ENCODE peak calls at places on chromosomes 6 and 20, in nine cellular contexts. L is upper lobe of right lung; T is CD8-positive, alpha-beta T cell; Q is heart right ventricle; X is A549; Y is neural progenitor cell; J is IMR-90; Z is fibroblast of lung; A is naive thymus-derived CD4-positive, alpha-beta T cell. D is an unnamed sample.

GRCh38 chr6:24492475-24492874 is 2.3 kb upstream of the ALDH5A1 start:
- DNase-seq in Q (no peak), A (no peak), Y (peak), T (no peak), Z (no peak), L (no peak), X (no peak), J (peak), D (no peak)

GRCh38 chr6:58290177-58290576 is 972.7 kb downstream of the PRIM2 start:
- DNase-seq in Y (no peak), A (no peak), Z (no peak), Q (no peak), L (no peak), X (no peak), J (no peak), T (no peak), D (no peak)

GRCh38 chr20:53332022-53332824 is 261.4 kb downstream of the ZNF217 start:
- DNase-seq in Y (no peak), J (no peak), Z (no peak), Q (no peak), L (no peak), X (no peak), T (no peak), A (no peak), D (no peak)

GRCh38 chr6:2351807-2352431 is 106.5 kb upstream of the GMDS start:
- DNase-seq in X (no peak), Q (no peak), Y (no peak), A (no peak), Z (peak), L (no peak), T (no peak), J (peak), D (peak)

GRCh38 chr6:46521464-46521971 is 30.3 kb upstream of the RCAN2 start:
- DNase-seq in Z (peak), Y (no peak), L (no peak), T (no peak), X (no peak), A (no peak), Q (no peak), J (peak), D (no peak)

GRCh38 chr6:75751443-75751842 is 2.4 kb downstream of the MYO6 start:
- DNase-seq in Q (no peak), L (no peak), X (no peak), Y (no peak), Z (peak), T (no peak), J (peak), A (no peak), D (peak)

GRCh38 chr6:130893277-130893676 is 66.1 kb downstream of the SMLR1 start:
- DNase-seq in Q (no peak), T (no peak), X (no peak), Z (no peak), L (no peak), A (no peak), Y (no peak), J (no peak), D (no peak)

GRCh38 chr6:44528716-44529115 is 141.2 kb downstream of the CDC5L start:
- DNase-seq in Y (no peak), Z (no peak), A (no peak), T (no peak), L (no peak), Q (no peak), X (no peak), J (no peak), D (no peak)

GRCh38 chr20:25361287-25361683 is 29.4 kb downstream of the ABHD12 start:
- DNase-seq in J (peak), L (no peak), T (no peak), X (no peak), Y (no peak), Z (no peak), Q (no peak), A (no peak), D (no peak)

GRCh38 chr6:12113190-12113578 is 101.1 kb downstream of the HIVEP1 start:
- DNase-seq in Q (no peak), Z (peak), L (no peak), T (no peak), J (peak), X (no peak), Y (no peak), A (no peak), D (peak)

GRCh38 chr6:13814938-13815575 is 700 bp upstream of the MCUR1 start:
- DNase-seq in L (no peak), T (no peak), A (no peak), X (no peak), Q (no peak), Y (no peak), Z (peak), J (no peak), D (no peak)

GRCh38 chr6:20875369-20875963 is 341.2 kb downstream of the CDKAL1 start:
- DNase-seq in X (no peak), T (no peak), Q (no peak), Y (peak), A (no peak), L (no peak), Z (peak), J (peak), D (peak)

GRCh38 chr20:41299899-41300298 is 17.6 kb downstream of the ZHX3 start:
- DNase-seq in A (no peak), Y (no peak), T (no peak), L (no peak), X (no peak), Q (no peak), J (no peak), Z (no peak), D (no peak)
- H3K4me3 ChIP-seq in A (no peak), Y (no peak), T (no peak), L (no peak), X (no peak), Q (no peak), J (no peak), Z (no peak), D (no peak)

GRCh38 chr6:71481801-71482200 is 193.2 kb downstream of the OGFRL1 start:
- DNase-seq in L (no peak), Y (no peak), X (no peak), T (no peak), Z (no peak), Q (no peak), J (no peak), A (no peak), D (no peak)
- H3K27ac ChIP-seq in L (peak), Y (no peak), X (no peak), T (no peak), Z (no peak), Q (no peak), J (no peak), A (no peak), D (no peak)

DNA sequence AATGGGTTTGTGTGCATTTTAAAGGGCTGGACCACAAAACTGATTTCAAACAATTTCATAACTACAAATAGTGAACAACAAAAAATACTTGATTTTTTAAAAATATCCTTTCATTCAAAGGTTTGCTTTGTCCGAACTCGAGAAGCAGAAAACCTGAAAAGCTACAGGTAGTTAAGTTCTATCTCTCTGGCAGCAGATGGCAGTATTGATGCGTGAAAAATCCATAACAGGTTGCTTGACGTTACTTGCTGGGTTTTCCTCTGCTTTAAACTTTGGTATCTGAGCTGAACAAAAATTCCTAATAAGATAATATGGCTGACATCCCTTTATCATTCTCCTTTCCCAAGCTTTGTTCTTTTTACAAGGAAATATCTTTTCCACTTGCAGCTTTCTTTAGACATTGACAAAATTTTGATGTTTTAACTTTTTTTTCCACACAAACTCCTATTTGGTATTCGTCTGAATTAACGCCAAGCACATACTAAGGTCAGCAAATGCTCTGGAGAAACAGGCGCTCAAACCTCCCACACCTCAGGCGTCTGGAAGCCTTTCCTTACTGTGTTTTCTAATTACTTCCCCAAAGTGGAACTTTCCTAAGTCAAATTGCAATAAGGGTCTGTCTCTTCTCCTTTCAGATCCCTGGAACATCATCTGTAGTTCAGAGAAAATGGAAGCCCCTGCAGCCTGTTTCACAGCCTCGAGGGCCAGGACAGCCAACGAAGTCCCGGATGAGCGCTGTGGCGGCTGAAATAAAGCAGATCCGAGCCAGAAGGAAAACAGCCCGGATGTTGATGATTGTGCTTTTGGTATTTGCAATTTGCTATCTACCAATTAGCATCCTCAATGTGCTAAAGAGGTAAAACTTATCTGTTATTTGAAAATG is 50.3 kb upstream of the GFRAL start:
- DNase-seq in Y (peak), Q (peak), J (peak), X (peak), A (no peak), L (no peak), Z (peak), T (no peak), D (peak)
- H3K4me3 ChIP-seq in Y (no peak), Q (peak), J (no peak), X (no peak), A (no peak), L (no peak), Z (no peak), T (no peak), D (no peak)

DNA sequence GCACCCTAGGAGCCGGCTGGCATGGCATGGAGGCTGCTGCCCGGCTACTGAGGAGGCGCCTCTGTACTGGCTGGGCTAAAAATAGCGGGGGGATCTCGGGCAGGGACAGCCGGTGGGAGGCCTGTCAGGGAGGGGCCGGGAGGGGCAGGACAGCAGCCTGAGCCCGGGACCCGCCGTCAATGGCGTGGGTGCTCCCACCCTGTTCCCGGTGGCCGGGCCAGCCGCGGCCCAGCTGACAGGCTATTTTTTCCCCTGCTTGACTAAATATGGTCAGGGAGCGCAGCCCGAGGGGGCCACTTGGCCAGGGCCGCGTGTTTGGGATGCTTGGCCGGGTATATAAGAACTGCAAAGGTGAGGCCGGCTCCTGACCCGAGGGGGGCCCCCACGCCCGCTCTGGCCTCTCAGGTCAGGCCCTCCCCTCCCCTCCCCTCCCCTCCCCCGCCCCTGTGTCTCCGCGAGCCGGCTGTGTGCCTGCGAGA is 74.3 kb upstream of the GATA5 start:
- DNase-seq in X (no peak), T (no peak), Z (no peak), Y (peak), J (no peak), A (no peak), Q (peak), L (no peak), D (no peak)
- H3K27ac ChIP-seq in X (no peak), T (no peak), Z (no peak), Y (no peak), J (no peak), A (no peak), Q (peak), L (no peak), D (no peak)

DNA sequence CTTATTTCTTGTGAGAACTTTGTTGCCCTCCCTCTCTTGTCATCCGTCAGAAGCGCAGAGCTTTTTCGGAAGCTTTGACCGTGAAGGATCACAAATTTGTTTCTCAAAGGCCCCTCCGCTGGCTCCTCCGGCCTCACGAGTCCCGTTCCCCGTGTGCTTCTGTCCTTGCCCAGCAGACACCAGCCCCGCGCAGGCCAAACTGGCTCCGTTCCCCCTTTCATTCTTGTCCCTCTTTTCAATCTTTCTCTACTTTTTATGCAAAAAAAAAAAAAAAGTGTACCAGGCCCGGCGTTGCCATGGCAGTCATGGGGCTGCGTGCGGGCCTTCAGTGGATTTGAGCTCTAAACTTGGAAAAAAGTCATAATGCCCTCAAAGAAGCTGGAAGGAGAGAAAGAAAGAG is 670.6 kb downstream of the QKI start:
- DNase-seq in Q (peak), J (no peak), Y (no peak), X (no peak), L (no peak), A (no peak), Z (no peak), T (no peak), D (no peak)
- H3K4me3 ChIP-seq in Q (peak), J (no peak), Y (no peak), X (no peak), L (no peak), A (no peak), Z (no peak), T (no peak), D (no peak)

DNA sequence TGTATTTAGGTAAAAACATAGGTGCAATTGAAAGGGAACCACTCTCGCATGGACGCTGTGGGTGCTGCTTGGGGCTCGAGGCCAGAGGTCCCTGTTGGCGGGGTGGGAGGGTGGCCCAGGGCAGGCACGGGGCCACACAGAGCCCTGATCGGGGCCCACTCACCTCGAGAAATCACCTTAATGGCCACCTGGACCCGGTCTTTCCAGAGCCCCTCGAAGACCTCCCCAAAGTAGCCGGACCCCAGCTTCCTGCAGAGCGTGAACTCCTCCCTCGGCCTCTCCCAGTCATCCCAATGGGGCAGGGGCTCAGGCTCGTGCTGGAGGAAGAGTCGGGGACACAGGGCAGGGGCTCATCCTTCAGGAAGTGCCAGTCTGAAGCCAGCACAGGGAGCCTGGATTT is 3.8 kb downstream of the PTK6 start:
- DNase-seq in T (no peak), Z (no peak), X (no peak), Y (no peak), L (no peak), Q (no peak), J (no peak), A (no peak), D (no peak)
- H3K27ac ChIP-seq in T (no peak), Z (no peak), X (no peak), Y (no peak), L (no peak), Q (no peak), J (no peak), A (no peak), D (no peak)

GRCh38 chr6:4359108-4359710 is 223.8 kb upstream of the ECI2 start:
- DNase-seq in Y (no peak), T (no peak), Q (peak), X (no peak), J (peak), L (no peak), A (no peak), Z (peak), D (no peak)
- H3K4me3 ChIP-seq in Y (no peak), T (no peak), Q (no peak), X (peak), J (no peak), L (no peak), A (no peak), Z (peak), D (peak)

DNA sequence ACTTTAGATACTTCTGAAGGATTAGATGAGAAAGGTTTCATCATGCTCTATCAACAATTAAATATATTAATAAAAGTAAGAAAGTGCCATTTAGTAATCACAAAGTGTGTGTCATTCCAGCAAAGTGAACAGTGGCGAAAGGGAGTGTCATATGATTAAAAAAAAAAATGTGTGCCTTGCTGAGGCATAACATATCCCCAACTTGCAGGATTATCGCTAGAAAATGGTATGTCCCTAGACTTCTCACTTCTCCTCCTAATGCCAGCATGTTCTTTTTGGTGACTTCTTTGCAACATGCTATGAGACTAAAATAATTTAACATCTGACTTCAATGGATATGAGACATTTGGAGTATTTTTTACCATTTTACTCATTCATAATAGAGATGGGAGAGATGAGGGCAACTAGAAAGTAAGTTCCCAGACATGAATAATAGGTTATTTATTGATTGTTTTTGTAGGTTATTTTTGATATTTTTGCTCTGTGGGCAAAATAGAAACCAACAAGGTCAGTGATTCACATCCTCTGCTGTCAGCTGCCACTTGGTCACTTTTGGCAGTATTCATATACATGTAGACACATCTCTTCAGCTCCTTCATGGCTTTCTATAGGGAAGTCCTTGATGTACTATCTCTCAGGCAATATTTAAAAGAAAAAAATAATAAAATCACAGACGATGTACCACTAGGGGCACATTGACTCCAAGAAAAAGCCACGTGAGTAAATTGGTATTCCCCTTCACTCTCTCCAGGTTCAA is 370.1 kb downstream of the BMP2 start:
- DNase-seq in Z (no peak), L (no peak), X (no peak), T (no peak), Q (no peak), J (no peak), Y (no peak), A (no peak), D (no peak)
- H3K27ac ChIP-seq in Z (no peak), L (no peak), X (no peak), T (no peak), Q (no peak), J (no peak), Y (no peak), A (no peak), D (no peak)

GRCh38 chr6:37779111-37779800 is 40.3 kb upstream of the ZFAND3 start:
- DNase-seq in Y (no peak), A (no peak), X (no peak), J (no peak), T (no peak), Q (no peak), Z (no peak), L (no peak), D (no peak)

GRCh38 chr6:37776546-37776945 is 43.0 kb upstream of the ZFAND3 start:
- DNase-seq in Z (no peak), Y (no peak), L (no peak), X (no peak), A (no peak), Q (no peak), J (no peak), T (no peak), D (no peak)

GRCh38 chr6:37779902-37780628 is 39.5 kb upstream of the ZFAND3 start:
- DNase-seq in J (no peak), Z (no peak), L (no peak), T (no peak), Y (peak), A (no peak), Q (no peak), X (no peak), D (no peak)

GRCh38 chr6:37774028-37774680 is 45.4 kb upstream of the ZFAND3 start:
- DNase-seq in Q (no peak), Z (no peak), A (no peak), L (no peak), T (no peak), X (no peak), Y (no peak), J (no peak), D (no peak)

DNA sequence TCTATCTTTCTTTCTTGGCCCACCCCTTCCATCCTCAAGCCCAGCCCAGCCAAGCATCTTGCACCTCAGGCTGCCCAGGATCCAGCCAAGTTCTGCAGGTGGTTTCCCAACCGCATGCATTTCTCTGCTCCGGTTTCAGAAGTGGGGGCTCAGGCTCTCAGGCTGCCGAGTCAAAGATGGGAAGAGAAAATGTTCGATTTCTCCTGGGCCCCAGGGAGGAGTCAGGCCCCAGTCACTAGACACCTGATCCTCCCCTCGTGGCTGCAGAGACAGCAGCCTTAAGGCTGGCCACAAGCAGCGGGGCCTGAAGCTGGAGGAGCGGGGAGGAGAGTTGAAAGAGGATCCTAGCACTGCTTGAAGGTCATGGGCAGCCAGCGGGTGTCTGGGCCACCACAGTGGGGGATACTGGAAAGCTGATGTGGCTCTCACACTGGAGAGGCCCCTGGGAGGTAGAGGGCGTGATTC is 42.2 kb upstream of the ZFAND3 start:
- DNase-seq in T (no peak), J (no peak), X (no peak), Q (no peak), A (no peak), L (no peak), Y (no peak), Z (no peak), D (no peak)
- H3K4me3 ChIP-seq in T (no peak), J (no peak), X (no peak), Q (no peak), A (no peak), L (no peak), Y (no peak), Z (no peak), D (no peak)

GRCh38 chr6:154230910-154231595 is 125.5 kb downstream of the IPCEF1 start:
- DNase-seq in X (no peak), L (no peak), Q (no peak), J (no peak), T (no peak), Y (no peak), Z (no peak), A (no peak), D (no peak)
- H3K27ac ChIP-seq in X (no peak), L (no peak), Q (peak), J (no peak), T (peak), Y (no peak), Z (no peak), A (peak), D (no peak)

D was measured in AG04450.